ENCODE peak calls at places on chromosomes 3 and 15, in nine cellular contexts. X is transverse colon, P is Peyer's patch, K is PC-9, S is spleen, V is GM12878, O is sigmoid colon, U is AG09319, E is H9. I is an unnamed sample.
A peak's percentile ranks its signal among the peaks of the same experiment; 100 is the strongest.

GRCh38 chr3:103991461-103992115 is 1375.1 kb upstream of the ALCAM start:
- DNase-seq in X (no peak), P (no peak), K (no peak), S (no peak), V (no peak), O (no peak), U (no peak), E (peak; percentile 44), I (no peak)

GRCh38 chr3:140258222-140258724 is 323.3 kb downstream of the CLSTN2 start:
- DNase-seq in X (no peak), P (no peak), K (no peak), S (no peak), V (no peak), O (no peak), U (no peak), E (no peak), I (no peak)

GRCh38 chr3:193452338-193452737 is 73.8 kb upstream of the ATP13A5 start:
- DNase-seq in X (no peak), P (no peak), K (no peak), S (no peak), V (no peak), O (no peak), U (no peak), E (no peak), I (no peak)

GRCh38 chr15:74956648-74957300 is at the start of gene RPP25:
- DNase-seq in X (peak; percentile 91), P (peak; percentile 91), K (peak; percentile 74), S (peak; percentile 93), V (no peak), O (peak; percentile 90), U (no peak), E (peak; percentile 92), I (peak; percentile 87)

GRCh38 chr3:112376996-112377395 is 44.0 kb downstream of the CD200 start:
- DNase-seq in X (no peak), P (no peak), K (no peak), S (no peak), V (no peak), O (no peak), U (no peak), E (no peak), I (no peak)

GRCh38 chr3:133410191-133410892 is 10.5 kb downstream of the BFSP2 start:
- DNase-seq in X (no peak), P (no peak), K (no peak), S (no peak), V (no peak), O (no peak), U (no peak), E (no peak), I (no peak)

GRCh38 chr3:137760341-137761098 is 3.6 kb upstream of the SOX14 start:
- DNase-seq in X (no peak), P (no peak), K (no peak), S (no peak), V (no peak), O (no peak), U (no peak), E (peak; percentile 60), I (no peak)

GRCh38 chr3:128997486-128997885 is 3.6 kb upstream of the CFAP92 start:
- DNase-seq in X (no peak), P (no peak), K (no peak), S (no peak), V (no peak), O (no peak), U (no peak), E (no peak), I (no peak)

GRCh38 chr3:143439785-143440184 is 320.2 kb downstream of the CHST2 start:
- DNase-seq in X (no peak), P (no peak), K (no peak), S (no peak), V (no peak), O (no peak), U (no peak), E (no peak), I (no peak)
- TF ChIP-seq CTCF in X (no peak), P (no peak), K (no peak), S (no peak), V (no peak), O (no peak), U (no peak), E (no peak), I (no peak)

GRCh38 chr15:55827965-55828364 is 85.0 kb upstream of the PRTG start:
- DNase-seq in X (no peak), P (no peak), K (no peak), S (no peak), V (no peak), O (no peak), U (no peak), E (no peak), I (no peak)

GRCh38 chr15:55823191-55823670 is 80.3 kb upstream of the PRTG start:
- DNase-seq in X (no peak), P (no peak), K (no peak), S (no peak), V (no peak), O (no peak), U (no peak), E (no peak), I (no peak)

GRCh38 chr15:55823699-55824098 is 80.7 kb upstream of the PRTG start:
- DNase-seq in X (no peak), P (no peak), K (no peak), S (no peak), V (no peak), O (no peak), U (no peak), E (no peak), I (no peak)

GRCh38 chr15:55827204-55827603 is 84.3 kb upstream of the PRTG start:
- DNase-seq in X (no peak), P (no peak), K (no peak), S (no peak), V (no peak), O (no peak), U (no peak), E (no peak), I (no peak)

DNA sequence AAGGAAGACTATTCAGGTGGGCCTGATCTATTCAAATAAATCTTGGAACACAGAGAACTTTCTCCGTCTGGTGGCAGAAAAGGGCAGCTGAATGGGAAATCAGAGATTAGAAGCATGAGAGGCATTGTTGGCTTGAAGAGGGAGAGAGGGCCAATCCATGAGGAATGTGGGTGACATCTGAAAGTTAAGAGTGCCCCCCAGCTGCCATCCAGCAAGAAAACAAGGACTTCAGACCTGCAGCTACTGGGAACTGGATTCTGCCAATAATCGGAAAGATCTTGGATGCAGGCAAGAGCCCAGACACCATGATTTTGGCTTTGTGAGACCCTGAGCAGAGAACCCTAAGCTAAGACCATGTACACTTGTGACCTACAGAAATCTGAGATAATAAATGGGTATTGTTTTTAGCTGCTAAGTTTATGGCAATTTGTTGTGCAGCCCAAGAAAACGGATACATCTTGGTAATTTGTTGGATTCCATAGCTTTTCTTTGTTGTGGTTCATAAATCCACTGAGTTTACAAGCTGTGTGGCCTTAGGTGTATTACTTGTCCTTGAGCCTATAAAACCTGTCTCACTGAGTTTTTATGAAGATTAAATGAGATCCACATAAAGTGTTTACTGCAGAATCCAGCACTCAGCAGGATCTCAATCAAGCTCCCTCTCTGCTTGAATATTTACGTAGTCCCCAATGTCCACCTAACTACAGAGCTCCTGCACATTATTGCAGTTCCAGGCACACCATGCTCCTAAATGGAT is 82.1 kb upstream of the PRTG start:
- DNase-seq in X (no peak), P (no peak), K (no peak), S (no peak), V (no peak), O (no peak), U (no peak), E (no peak), I (no peak)
- TF ChIP-seq CTCF in X (no peak), P (no peak), K (no peak), S (no peak), V (no peak), O (no peak), U (no peak), E (peak; percentile 31), I (peak; percentile 18)

GRCh38 chr3:14127106-14127505 is 2.3 kb downstream of the TMEM43 start:
- DNase-seq in X (no peak), P (no peak), K (no peak), S (no peak), V (no peak), O (no peak), U (no peak), E (peak; percentile 9), I (no peak)

GRCh38 chr3:14124223-14124614 is 451 bp downstream of the CHCHD4 start:
- DNase-seq in X (peak; percentile 80), P (peak; percentile 89), K (no peak), S (peak; percentile 95), V (peak; percentile 48), O (peak; percentile 86), U (no peak), E (peak; percentile 57), I (no peak)

GRCh38 chr3:14124615-14125192 is at the start of the genes CHCHD4 and TMEM43:
- DNase-seq in X (peak; percentile 99), P (peak; percentile 100), K (peak; percentile 96), S (peak; percentile 100), V (peak; percentile 95), O (peak; percentile 100), U (peak; percentile 99), E (peak; percentile 99), I (peak; percentile 98)

GRCh38 chr3:14126017-14126902 is 1.4 kb downstream of the TMEM43 start:
- DNase-seq in X (no peak), P (no peak), K (no peak), S (no peak), V (no peak), O (no peak), U (no peak), E (no peak), I (no peak)

DNA sequence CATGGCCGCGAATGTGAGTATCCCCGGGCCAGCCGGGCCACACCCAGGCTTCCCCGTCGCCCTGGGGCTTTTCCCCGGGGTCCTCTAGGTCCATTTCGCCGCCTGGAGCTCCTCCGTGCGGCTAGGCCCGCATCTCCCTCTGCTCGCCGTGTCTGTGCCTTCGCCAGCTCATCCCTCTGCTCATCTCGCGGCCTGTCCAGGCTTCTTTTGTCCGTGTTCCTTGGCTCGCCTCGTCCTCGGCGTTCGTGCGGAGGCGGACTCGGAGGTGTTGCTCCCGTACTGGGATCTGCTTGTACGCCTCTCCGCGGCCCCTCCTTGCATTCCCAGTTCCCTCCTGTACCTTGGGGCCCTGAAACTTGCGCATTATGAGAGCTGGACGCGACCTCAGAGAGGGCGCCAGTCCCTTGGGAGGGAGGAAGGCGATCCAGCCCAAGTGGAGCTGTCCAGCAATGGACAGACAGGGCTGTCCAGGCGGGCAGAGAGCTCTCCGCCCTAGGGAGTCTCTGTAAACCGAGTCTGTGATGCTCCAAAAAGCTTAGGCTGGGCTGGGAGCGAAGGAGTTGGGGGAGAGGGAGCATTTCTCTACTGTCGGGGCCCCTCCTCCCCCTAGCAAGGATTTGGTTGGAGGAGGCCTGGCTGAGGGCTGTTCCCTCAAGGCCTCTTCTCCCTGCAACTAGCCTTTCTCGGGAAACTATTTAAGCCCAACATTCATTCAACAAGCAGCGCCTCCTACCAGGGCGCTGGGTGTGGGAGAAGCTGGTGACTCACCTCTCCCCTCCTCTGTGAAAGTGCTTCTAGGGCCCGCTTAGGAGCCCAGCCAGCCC is 553 bp downstream of the TMEM43 start:
- DNase-seq in X (peak; percentile 80), P (peak; percentile 83), K (peak; percentile 88), S (no peak), V (no peak), O (peak; percentile 88), U (peak; percentile 85), E (peak; percentile 80), I (no peak)
- TF ChIP-seq CTCF in X (no peak), P (no peak), K (no peak), S (no peak), V (no peak), O (peak; percentile 8), U (peak; percentile 13), E (no peak), I (peak; percentile 33)

DNA sequence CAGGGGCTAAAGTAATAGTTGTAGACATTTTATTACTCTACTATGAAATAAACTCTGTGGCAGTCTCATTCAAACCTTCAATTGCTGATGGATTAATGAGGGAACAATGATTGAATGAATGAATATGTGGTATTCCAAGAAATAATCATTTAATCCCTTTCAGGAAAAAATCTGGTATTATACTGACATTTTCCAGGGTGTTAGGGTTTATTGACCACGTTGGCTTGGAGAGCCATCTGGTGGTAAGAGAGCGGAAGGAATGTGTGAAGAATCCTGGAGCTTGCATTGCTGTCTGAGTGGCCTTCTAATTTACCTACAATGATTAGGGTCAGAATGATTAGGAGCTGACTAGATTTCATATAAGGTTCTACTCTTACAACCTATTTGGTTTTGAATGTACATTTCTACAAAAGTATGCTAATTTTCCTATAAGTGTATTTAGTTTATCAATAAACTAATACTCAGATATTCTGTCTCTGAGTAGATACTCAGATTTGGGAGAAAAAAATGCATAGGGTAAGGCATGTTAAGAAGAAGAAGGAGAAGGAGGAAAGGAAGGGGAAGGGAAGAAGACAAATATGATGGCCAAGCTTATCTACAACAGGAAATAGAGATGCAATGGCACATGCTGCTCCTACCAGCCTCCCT is 249.9 kb downstream of the ROBO1 start:
- DNase-seq in X (no peak), P (no peak), K (peak; percentile 40), S (no peak), V (no peak), O (no peak), U (no peak), E (no peak), I (no peak)
- TF ChIP-seq CTCF in X (peak; percentile 25), P (no peak), K (peak; percentile 61), S (no peak), V (peak; percentile 25), O (peak; percentile 9), U (peak; percentile 69), E (peak; percentile 85), I (peak; percentile 76)